ENCODE peak calls at places on chromosomes 13 and 19, in five cellular contexts. A is HepG2, S is NT2/D1, M is H1, U is GM12878. R is an unnamed sample.

GRCh38 chr19:31338069-31338767 is 11.0 kb downstream of the TSHZ3 start:
- DNase-seq in M (no peak), U (no peak), A (peak; percentile 18), S (no peak), R (peak; percentile 72)

GRCh38 chr13:31431722-31432137 is 232.0 kb downstream of the B3GLCT start:
- DNase-seq in A (peak; percentile 10), U (no peak), M (peak; percentile 17), S (peak; percentile 25), R (peak; percentile 58)

GRCh38 chr19:42345191-42345812 is 19.9 kb downstream of the MEGF8 start:
- DNase-seq in A (no peak), S (no peak), M (no peak), U (no peak), R (no peak)

GRCh38 chr19:18507727-18508440 is 14.0 kb downstream of the ELL start:
- DNase-seq in U (no peak), M (no peak), S (no peak), A (peak; percentile 82), R (no peak)

GRCh38 chr13:105202384-105202783 is 1333.1 kb downstream of the EFNB2 start:
- DNase-seq in S (no peak), M (no peak), U (no peak), A (no peak), R (peak; percentile 7)

GRCh38 chr19:10518444-10519361 is 1.5 kb upstream of the S1PR5 start:
- DNase-seq in S (no peak), M (no peak), U (no peak), A (no peak), R (no peak)

GRCh38 chr19:42370068-42370520 is 20.0 kb downstream of the CNFN start:
- DNase-seq in U (no peak), S (peak; percentile 65), A (no peak), M (peak; percentile 74), R (no peak)

GRCh38 chr13:106297283-106297682 is 238.2 kb downstream of the EFNB2 start:
- DNase-seq in M (no peak), S (no peak), U (no peak), A (no peak), R (no peak)

GRCh38 chr13:44927953-44928352 is 61.3 kb downstream of the NUFIP1 start:
- DNase-seq in U (no peak), M (no peak), S (no peak), A (no peak), R (no peak)

GRCh38 chr19:36246006-36246391 is 31.1 kb downstream of the ZNF146 start:
- DNase-seq in M (no peak), S (no peak), A (no peak), U (no peak), R (no peak)
- TF ChIP-seq SUZ12 in M (no peak), S (no peak), A (no peak), U (no peak), R (no peak)

GRCh38 chr19:43799502-43800142 is 2.6 kb downstream of the LYPD5 start:
- DNase-seq in M (no peak), U (no peak), A (no peak), S (no peak), R (no peak)
- TF ChIP-seq SUZ12 in M (no peak), U (no peak), A (no peak), S (no peak), R (no peak)

GRCh38 chr19:7833225-7834156 is 3.5 kb downstream of the EVI5L start:
- DNase-seq in M (no peak), A (peak; percentile 29), S (no peak), U (no peak), R (no peak)
- TF ChIP-seq SUZ12 in M (no peak), A (no peak), S (no peak), U (no peak), R (no peak)

DNA sequence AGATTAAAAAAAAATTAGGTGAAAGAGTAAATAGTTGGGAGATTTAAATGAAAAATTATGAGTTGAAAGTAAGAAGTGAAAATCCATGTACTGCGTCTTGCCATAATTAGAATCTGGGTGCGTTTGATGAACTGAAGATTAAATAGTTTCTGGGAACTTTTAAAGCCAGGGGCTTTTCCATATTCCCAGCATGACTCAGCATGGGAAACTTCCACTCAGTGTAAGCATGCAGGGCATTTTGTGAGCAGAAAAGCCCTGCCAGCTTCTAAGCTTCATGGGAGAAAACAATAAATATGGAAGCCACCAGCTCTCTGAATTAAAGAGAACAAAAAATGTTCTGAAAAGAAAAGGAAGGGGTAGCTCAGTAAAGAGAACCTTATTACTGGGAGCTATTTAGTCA is 62.0 kb upstream of the EDNRB start:
- DNase-seq in U (no peak), A (no peak), S (peak; percentile 2), M (no peak), R (no peak)
- TF ChIP-seq SUZ12 in U (no peak), A (no peak), S (no peak), M (no peak), R (no peak)